ENCODE peak calls at places on chromosomes 1 and 21, in seven cellular contexts. O is mammary epithelial cell, V is heart left ventricle, T is heart right ventricle, A is upper lobe of left lung, S is cardiac muscle cell, Q is spleen. I is an unnamed sample.

GRCh38 chr1:71414229-71414628 is 333.4 kb upstream of the ZRANB2 start:
- DNase-seq in S (peak), T (no peak), V (no peak), Q (no peak), A (no peak), O (no peak), I (no peak)

GRCh38 chr21:43361127-43361492 is 65.8 kb downstream of the SIK1 start:
- DNase-seq in A (peak), V (peak), O (peak), S (no peak), T (peak), Q (no peak), I (no peak)

GRCh38 chr1:168826269-168826668 is 97.3 kb upstream of the DPT start:
- DNase-seq in T (no peak), O (no peak), V (no peak), S (no peak), A (no peak), Q (no peak), I (no peak)

GRCh38 chr1:62321438-62321837 is 2.2 kb upstream of the KANK4 start:
- DNase-seq in V (no peak), O (peak), Q (no peak), S (peak), T (no peak), A (no peak), I (no peak)

GRCh38 chr1:29279896-29280779 is 43.8 kb downstream of the PTPRU start:
- DNase-seq in T (no peak), O (no peak), Q (no peak), A (peak), S (peak), V (no peak), I (no peak)

GRCh38 chr1:109133815-109134214 is 19.9 kb downstream of the ELAPOR1 start:
- DNase-seq in Q (peak), O (no peak), T (peak), A (no peak), V (peak), S (peak), I (peak)

GRCh38 chr1:19869929-19870328 is 12.3 kb upstream of the OTUD3 start:
- DNase-seq in V (no peak), S (peak), O (no peak), A (no peak), T (no peak), Q (no peak), I (no peak)

GRCh38 chr1:110111081-110111480 is 1.2 kb upstream of the UBL4B start:
- DNase-seq in O (no peak), V (no peak), Q (no peak), A (no peak), T (no peak), S (no peak), I (no peak)

GRCh38 chr1:64470670-64471217 is 815 bp downstream of the CACHD1 start:
- DNase-seq in T (peak), O (peak), V (peak), S (peak), A (peak), Q (peak), I (peak)

GRCh38 chr1:190444464-190444863 is 33.2 kb downstream of the BRINP3 start:
- DNase-seq in A (no peak), T (no peak), V (no peak), O (no peak), Q (peak), S (no peak), I (no peak)

GRCh38 chr1:178055093-178055492 is 38.8 kb upstream of the RASAL2 start:
- DNase-seq in A (no peak), S (peak), O (no peak), T (peak), V (peak), Q (no peak), I (peak)

GRCh38 chr21:37237764-37238163 is 29.4 kb downstream of the VPS26C start:
- DNase-seq in Q (no peak), T (no peak), O (no peak), A (no peak), S (no peak), V (no peak), I (no peak)

GRCh38 chr1:9882296-9882944 is 27.6 kb downstream of the CTNNBIP1 start:
- DNase-seq in A (no peak), V (no peak), O (no peak), S (no peak), Q (no peak), T (no peak), I (no peak)

GRCh38 chr1:111399792-111400610 is 27.5 kb downstream of the OVGP1 start:
- DNase-seq in T (no peak), O (peak), A (no peak), S (peak), V (peak), Q (no peak), I (no peak)

GRCh38 chr21:42974832-42975820 is 764 bp downstream of the PKNOX1 start:
- DNase-seq in V (peak), T (peak), O (peak), S (peak), A (peak), Q (peak), I (peak)

GRCh38 chr1:17653728-17654351 is 101.3 kb upstream of the ACTL8 start:
- DNase-seq in A (no peak), T (peak), S (peak), Q (no peak), O (no peak), V (no peak), I (no peak)

GRCh38 chr1:227242811-227243682 is 75.2 kb downstream of the CDC42BPA start:
- DNase-seq in Q (no peak), T (no peak), O (no peak), V (no peak), A (no peak), S (no peak), I (no peak)

GRCh38 chr1:172746091-172746949 is 87.4 kb downstream of the FASLG start:
- DNase-seq in O (peak), Q (no peak), V (no peak), A (no peak), S (peak), T (no peak), I (no peak)

GRCh38 chr21:38662224-38662568 is 143.5 kb upstream of the ETS2 start:
- DNase-seq in Q (no peak), V (no peak), T (no peak), O (no peak), S (no peak), A (no peak), I (no peak)

GRCh38 chr1:203742446-203742845 is 22.5 kb upstream of the LAX1 start:
- DNase-seq in A (no peak), O (no peak), Q (no peak), S (no peak), T (no peak), V (no peak), I (no peak)

GRCh38 chr1:81797701-81798100 is 3.0 kb upstream of the ADGRL2 start:
- DNase-seq in S (no peak), O (no peak), Q (no peak), A (no peak), V (no peak), T (no peak), I (no peak)

GRCh38 chr1:25802915-25803314 is 2.9 kb downstream of the SELENON start:
- DNase-seq in Q (no peak), O (no peak), A (no peak), S (no peak), T (no peak), V (no peak), I (no peak)

GRCh38 chr1:22518379-22518778 is 44.9 kb upstream of the EPHA8 start:
- DNase-seq in O (no peak), Q (no peak), T (no peak), A (no peak), S (no peak), V (no peak), I (no peak)

GRCh38 chr1:209485167-209485566 is 98.3 kb upstream of the CAMK1G start:
- DNase-seq in O (peak), T (peak), S (peak), V (peak), Q (no peak), A (no peak), I (no peak)

GRCh38 chr21:33362044-33362555 is 37.3 kb downstream of the IFNAR1 start:
- DNase-seq in Q (peak), S (no peak), A (no peak), O (no peak), T (no peak), V (no peak), I (no peak)

GRCh38 chr21:36111238-36111637 is 23.6 kb upstream of the CBR3 start:
- DNase-seq in O (no peak), A (peak), Q (no peak), V (no peak), T (no peak), S (no peak), I (peak)

GRCh38 chr1:87644500-87645245 is 316.0 kb downstream of the LMO4 start:
- DNase-seq in S (peak), T (no peak), O (peak), Q (no peak), A (no peak), V (no peak), I (no peak)

GRCh38 chr1:55703726-55704363 is 488.7 kb upstream of the USP24 start:
- DNase-seq in T (no peak), O (no peak), A (peak), V (no peak), Q (no peak), S (no peak), I (no peak)

GRCh38 chr1:24020032-24020431 is 39.9 kb upstream of the SRSF10 start:
- DNase-seq in O (no peak), V (no peak), Q (no peak), T (no peak), A (no peak), S (peak), I (no peak)

GRCh38 chr1:224673161-224673560 is 57.0 kb downstream of the CNIH3 start:
- DNase-seq in T (no peak), A (no peak), Q (no peak), O (no peak), V (no peak), S (no peak), I (no peak)
- H3K4me3 ChIP-seq in T (no peak), A (no peak), Q (no peak), O (no peak), V (no peak), S (no peak), I (no peak)

DNA sequence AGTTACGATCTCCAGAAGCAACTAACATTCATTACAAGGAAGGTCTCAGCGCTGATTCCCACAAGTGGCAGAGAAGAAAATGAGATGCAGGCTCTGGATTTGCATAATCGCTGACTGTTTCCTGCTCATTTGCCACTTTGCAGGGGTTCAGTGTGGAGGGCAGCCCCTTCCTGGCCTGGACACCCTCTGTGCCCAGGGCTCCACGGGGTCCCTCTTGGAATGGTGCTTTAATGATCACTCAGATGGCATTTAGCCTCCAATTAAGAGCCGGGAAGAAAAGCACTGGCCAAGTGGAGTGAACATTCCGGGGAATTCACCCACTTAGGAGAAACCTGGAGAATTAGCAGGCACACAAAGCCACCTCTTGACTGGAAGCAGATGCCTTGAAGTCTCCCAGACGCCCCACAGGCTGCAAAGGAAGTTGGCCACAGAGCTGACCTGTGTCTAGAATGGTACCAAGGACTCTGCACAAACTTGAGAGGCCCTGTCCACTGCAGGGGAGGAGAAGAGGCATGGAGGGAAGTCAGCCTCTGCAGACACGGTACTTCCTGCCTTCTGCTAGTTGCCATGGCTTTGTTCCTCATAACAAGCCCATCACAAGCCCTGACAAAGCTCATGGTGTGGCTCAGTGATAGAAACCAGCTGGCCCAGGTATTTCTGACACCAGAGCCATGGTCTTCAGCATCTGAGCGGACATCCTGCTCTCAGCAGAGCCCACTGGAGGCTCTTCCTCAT is 157.2 kb downstream of the KAZN start:
- DNase-seq in T (no peak), Q (no peak), S (no peak), A (no peak), O (peak), V (no peak), I (no peak)
- H3K27ac ChIP-seq in T (no peak), Q (no peak), S (peak), A (no peak), O (peak), V (no peak), I (no peak)

DNA sequence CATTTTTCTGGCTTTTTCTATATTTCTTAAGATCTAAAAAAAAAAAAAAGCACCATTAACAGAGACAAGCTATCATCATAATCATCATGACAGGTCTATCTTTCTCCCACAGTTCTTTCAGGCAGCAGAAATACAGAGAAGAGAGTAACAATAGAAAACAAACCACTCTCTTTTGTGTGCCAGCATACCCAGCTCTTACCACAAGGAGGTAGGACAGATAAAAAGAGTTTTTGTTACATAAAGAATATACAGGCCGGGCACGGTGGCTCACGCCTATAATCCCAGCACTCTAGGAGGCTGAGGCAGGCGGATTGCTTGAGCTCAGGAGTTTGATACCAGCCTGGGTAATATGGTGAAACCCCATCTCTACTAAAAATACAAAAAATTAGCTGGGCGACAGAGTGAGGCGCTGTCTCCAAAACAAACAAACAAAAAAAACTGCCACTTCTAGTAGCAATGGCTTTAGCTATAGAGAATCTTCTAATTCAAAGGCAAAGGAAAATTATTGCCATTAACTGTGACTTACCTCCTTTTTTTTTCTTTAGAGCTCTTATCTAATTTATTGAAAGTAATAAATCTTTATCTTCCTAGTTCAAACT is 39.7 kb downstream of the ANKRD13C start:
- DNase-seq in V (no peak), T (no peak), S (no peak), Q (no peak), O (no peak), A (no peak), I (no peak)
- TF ChIP-seq CTCF in V (no peak), T (no peak), S (no peak), Q (no peak), O (peak), A (no peak), I (no peak)

DNA sequence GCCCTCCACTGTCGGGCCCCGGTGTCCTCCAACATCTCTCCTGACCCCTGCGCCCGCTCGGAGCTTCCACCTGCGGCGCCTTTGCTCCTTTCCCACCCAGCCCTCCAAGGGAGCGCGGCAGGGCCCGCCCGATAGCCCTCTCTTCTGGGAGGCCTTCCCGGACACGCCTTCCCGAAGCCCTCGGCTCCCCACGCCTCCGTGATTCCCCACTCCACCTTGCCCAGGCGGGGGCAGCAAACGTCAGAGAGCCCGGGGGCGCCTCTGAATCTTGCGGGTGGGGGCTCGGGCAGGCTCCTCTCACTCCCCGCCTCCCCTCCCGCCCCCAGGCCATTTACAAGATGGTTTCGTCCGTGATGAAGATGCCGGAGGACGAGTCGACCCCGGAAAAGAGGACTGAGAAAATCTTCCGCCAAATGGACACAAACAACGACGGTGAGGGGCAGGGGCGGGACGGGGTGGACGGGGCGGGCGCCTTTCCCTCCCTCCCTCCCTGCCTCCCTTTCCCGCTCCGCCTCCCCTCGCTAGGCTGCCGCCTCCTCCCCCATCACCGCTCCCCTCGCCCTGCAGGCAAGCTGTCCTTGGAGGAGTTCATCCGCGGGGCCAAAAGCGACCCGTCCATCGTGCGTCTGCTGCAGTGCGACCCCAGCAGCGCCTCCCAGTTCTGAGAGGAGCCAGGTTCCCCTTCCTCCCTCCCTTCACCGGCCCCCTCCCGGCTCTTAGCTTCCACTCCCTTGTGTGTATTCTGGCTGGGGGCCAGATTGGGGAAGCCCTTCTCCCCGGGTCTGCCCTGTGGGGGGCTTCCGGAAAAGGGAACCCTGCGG is 7.1 kb downstream of the HPCA start:
- DNase-seq in A (peak), V (peak), Q (peak), S (peak), T (no peak), O (no peak), I (peak)
- H3K4me3 ChIP-seq in A (peak), V (peak), Q (peak), S (peak), T (peak), O (no peak), I (peak)

DNA sequence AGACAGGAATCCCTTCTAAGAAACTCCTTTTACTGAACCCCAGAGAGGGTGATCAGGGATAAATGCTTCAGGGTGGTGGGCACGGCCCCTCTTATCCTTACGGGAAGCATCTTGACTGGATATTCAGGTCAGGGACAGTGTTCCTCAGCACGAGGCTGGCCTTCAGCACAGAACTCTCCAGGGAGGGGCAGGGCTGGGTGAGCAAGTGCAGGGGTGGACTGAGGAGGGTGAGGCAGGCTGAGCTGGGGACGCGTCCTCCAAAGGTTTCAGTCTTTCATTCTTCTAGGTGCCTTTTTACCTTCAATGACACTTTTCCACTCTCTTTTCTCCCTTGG is 52.3 kb downstream of the RASSF5 start:
- DNase-seq in V (no peak), T (no peak), O (no peak), S (no peak), Q (no peak), A (no peak), I (no peak)
- H3K27ac ChIP-seq in V (no peak), T (peak), O (no peak), S (peak), Q (peak), A (peak), I (peak)

DNA sequence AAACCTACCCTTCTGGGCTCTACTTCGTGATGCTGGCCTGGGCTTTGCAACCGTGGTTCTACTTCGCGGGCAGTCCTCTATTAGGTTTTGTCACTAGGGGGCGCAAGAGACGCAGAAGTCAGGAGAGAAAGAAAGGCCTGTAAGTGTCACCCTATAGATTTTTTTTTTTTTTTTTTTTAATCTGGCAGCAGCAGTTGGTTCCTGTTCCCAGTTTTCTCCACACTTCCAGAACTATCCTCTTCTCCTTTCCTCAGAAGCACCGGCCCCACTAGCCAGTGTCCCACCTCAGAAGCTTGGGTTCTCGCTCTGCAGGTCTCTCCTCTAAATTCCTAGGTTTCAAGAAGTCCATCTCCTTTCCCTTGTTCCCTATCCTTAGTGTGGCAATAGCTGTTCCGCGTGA is 9.1 kb upstream of the LCE2D start:
- DNase-seq in V (no peak), O (peak), Q (no peak), A (no peak), T (no peak), S (peak), I (no peak)
- TF ChIP-seq CTCF in V (peak), O (peak), Q (peak), A (no peak), T (peak), S (peak), I (peak)

GRCh38 chr1:152112101-152112884 is 3.0 kb downstream of the TCHH start:
- DNase-seq in V (no peak), S (peak), O (peak), T (peak), A (peak), Q (no peak), I (peak)
- H3K4me3 ChIP-seq in V (peak), S (no peak), O (peak), T (peak), A (no peak), Q (peak), I (peak)

GRCh38 chr1:221040716-221041275 is 161.6 kb downstream of the HLX start:
- DNase-seq in A (no peak), V (no peak), S (no peak), T (no peak), O (no peak), Q (no peak), I (no peak)

GRCh38 chr1:221039616-221040015 is 160.4 kb downstream of the HLX start:
- DNase-seq in A (no peak), O (no peak), Q (no peak), V (no peak), T (no peak), S (no peak), I (no peak)

GRCh38 chr1:221045842-221046831 is 166.9 kb downstream of the HLX start:
- DNase-seq in T (no peak), V (no peak), A (no peak), O (no peak), S (no peak), Q (no peak), I (no peak)

GRCh38 chr1:221040074-221040473 is 160.8 kb downstream of the HLX start:
- DNase-seq in Q (no peak), S (no peak), A (no peak), O (no peak), V (no peak), T (no peak), I (no peak)

GRCh38 chr1:221044538-221044937 is 165.3 kb downstream of the HLX start:
- DNase-seq in O (no peak), A (no peak), S (no peak), T (no peak), V (no peak), Q (no peak), I (no peak)
- H3K27ac ChIP-seq in O (no peak), A (no peak), S (no peak), T (no peak), V (no peak), Q (no peak), I (no peak)

GRCh38 chr1:160675641-160676410 is 29.0 kb upstream of the SLAMF1 start:
- DNase-seq in A (peak), S (peak), O (peak), V (peak), T (peak), Q (peak), I (peak)
- TF ChIP-seq CTCF in A (peak), S (peak), O (peak), V (peak), T (peak), Q (peak), I (peak)

I was measured in upper lobe of right lung.